ENCODE peak calls at places on chromosomes 16 and 17, in eight cellular contexts. One of them, this sample, is unnamed.

GRCh38 chr17:74177018-74177450 is 26.4 kb upstream of the RPL38 start:
- DNase-seq in left cardiac atrium: no peak
- DNase-seq in activated CD4-positive, alpha-beta memory T cell treated with anti-CD3 and anti-CD28 coated beads, Interleukin-2, amount 10 ng/mL, durations not matched to agents 7 days and 5 days: no peak
- DNase-seq in naive thymus-derived CD8-positive, alpha-beta T cell: no peak
- DNase-seq in caudate nucleus: no peak
- DNase-seq in activated CD8-positive, alpha-beta memory T cell treated with anti-CD3 and anti-CD28 coated beads for 48 hours: no peak
- DNase-seq in central memory CD8-positive, alpha-beta T cell: no peak
- DNase-seq in NCI-H1436: no peak
- DNase-seq in this sample: no peak

GRCh38 chr17:46035112-46035818 is 36.2 kb downstream of the STH start:
- DNase-seq in activated CD8-positive, alpha-beta memory T cell treated with anti-CD3 and anti-CD28 coated beads for 48 hours: no peak
- DNase-seq in left cardiac atrium: no peak
- DNase-seq in NCI-H1436: no peak
- DNase-seq in naive thymus-derived CD8-positive, alpha-beta T cell: no peak
- DNase-seq in activated CD4-positive, alpha-beta memory T cell treated with anti-CD3 and anti-CD28 coated beads, Interleukin-2, amount 10 ng/mL, durations not matched to agents 7 days and 5 days: peak; percentile 27
- DNase-seq in caudate nucleus: no peak
- DNase-seq in central memory CD8-positive, alpha-beta T cell: no peak
- DNase-seq in this sample: no peak

GRCh38 chr16:51592013-51592501 is 441.0 kb upstream of the SALL1 start:
- DNase-seq in left cardiac atrium: no peak
- DNase-seq in naive thymus-derived CD8-positive, alpha-beta T cell: no peak
- DNase-seq in activated CD8-positive, alpha-beta memory T cell treated with anti-CD3 and anti-CD28 coated beads for 48 hours: no peak
- DNase-seq in NCI-H1436: no peak
- DNase-seq in central memory CD8-positive, alpha-beta T cell: no peak
- DNase-seq in caudate nucleus: no peak
- DNase-seq in activated CD4-positive, alpha-beta memory T cell treated with anti-CD3 and anti-CD28 coated beads, Interleukin-2, amount 10 ng/mL, durations not matched to agents 7 days and 5 days: no peak
- DNase-seq in this sample: no peak

GRCh38 chr17:40818343-40818732 is 4.1 kb downstream of the KRT10 start:
- DNase-seq in central memory CD8-positive, alpha-beta T cell: no peak
- DNase-seq in left cardiac atrium: no peak
- DNase-seq in naive thymus-derived CD8-positive, alpha-beta T cell: no peak
- DNase-seq in activated CD4-positive, alpha-beta memory T cell treated with anti-CD3 and anti-CD28 coated beads, Interleukin-2, amount 10 ng/mL, durations not matched to agents 7 days and 5 days: no peak
- DNase-seq in activated CD8-positive, alpha-beta memory T cell treated with anti-CD3 and anti-CD28 coated beads for 48 hours: no peak
- DNase-seq in caudate nucleus: no peak
- DNase-seq in NCI-H1436: no peak
- DNase-seq in this sample: peak; percentile 7

GRCh38 chr17:34006126-34006525 is 249.0 kb upstream of the CCL2 start:
- DNase-seq in activated CD4-positive, alpha-beta memory T cell treated with anti-CD3 and anti-CD28 coated beads, Interleukin-2, amount 10 ng/mL, durations not matched to agents 7 days and 5 days: no peak
- DNase-seq in activated CD8-positive, alpha-beta memory T cell treated with anti-CD3 and anti-CD28 coated beads for 48 hours: no peak
- DNase-seq in central memory CD8-positive, alpha-beta T cell: no peak
- DNase-seq in naive thymus-derived CD8-positive, alpha-beta T cell: no peak
- DNase-seq in caudate nucleus: no peak
- DNase-seq in NCI-H1436: no peak
- DNase-seq in left cardiac atrium: no peak
- DNase-seq in this sample: no peak

GRCh38 chr17:77880702-77881450 is 77.6 kb upstream of the TNRC6C start:
- DNase-seq in activated CD4-positive, alpha-beta memory T cell treated with anti-CD3 and anti-CD28 coated beads, Interleukin-2, amount 10 ng/mL, durations not matched to agents 7 days and 5 days: no peak
- DNase-seq in central memory CD8-positive, alpha-beta T cell: no peak
- DNase-seq in activated CD8-positive, alpha-beta memory T cell treated with anti-CD3 and anti-CD28 coated beads for 48 hours: no peak
- DNase-seq in left cardiac atrium: peak; percentile 47
- DNase-seq in caudate nucleus: no peak
- DNase-seq in NCI-H1436: no peak
- DNase-seq in naive thymus-derived CD8-positive, alpha-beta T cell: no peak
- DNase-seq in this sample: peak; percentile 62

GRCh38 chr17:74960739-74961342 is 11.7 kb downstream of the HID1 start:
- DNase-seq in caudate nucleus: no peak
- DNase-seq in activated CD4-positive, alpha-beta memory T cell treated with anti-CD3 and anti-CD28 coated beads, Interleukin-2, amount 10 ng/mL, durations not matched to agents 7 days and 5 days: peak; percentile 71
- DNase-seq in naive thymus-derived CD8-positive, alpha-beta T cell: peak; percentile 21
- DNase-seq in activated CD8-positive, alpha-beta memory T cell treated with anti-CD3 and anti-CD28 coated beads for 48 hours: no peak
- DNase-seq in central memory CD8-positive, alpha-beta T cell: no peak
- DNase-seq in NCI-H1436: no peak
- DNase-seq in left cardiac atrium: no peak
- DNase-seq in this sample: peak; percentile 85

GRCh38 chr17:27489045-27489715 is 32.9 kb downstream of the KSR1 start:
- DNase-seq in central memory CD8-positive, alpha-beta T cell: no peak
- DNase-seq in activated CD4-positive, alpha-beta memory T cell treated with anti-CD3 and anti-CD28 coated beads, Interleukin-2, amount 10 ng/mL, durations not matched to agents 7 days and 5 days: no peak
- DNase-seq in NCI-H1436: no peak
- DNase-seq in left cardiac atrium: peak; percentile 94
- DNase-seq in caudate nucleus: no peak
- DNase-seq in naive thymus-derived CD8-positive, alpha-beta T cell: no peak
- DNase-seq in activated CD8-positive, alpha-beta memory T cell treated with anti-CD3 and anti-CD28 coated beads for 48 hours: no peak
- DNase-seq in this sample: no peak

GRCh38 chr17:47262586-47262985 is 9.0 kb downstream of the ITGB3 start:
- DNase-seq in activated CD4-positive, alpha-beta memory T cell treated with anti-CD3 and anti-CD28 coated beads, Interleukin-2, amount 10 ng/mL, durations not matched to agents 7 days and 5 days: no peak
- DNase-seq in NCI-H1436: no peak
- DNase-seq in activated CD8-positive, alpha-beta memory T cell treated with anti-CD3 and anti-CD28 coated beads for 48 hours: no peak
- DNase-seq in caudate nucleus: no peak
- DNase-seq in left cardiac atrium: no peak
- DNase-seq in naive thymus-derived CD8-positive, alpha-beta T cell: no peak
- DNase-seq in central memory CD8-positive, alpha-beta T cell: no peak
- DNase-seq in this sample: no peak

GRCh38 chr17:4515501-4515900 is 16.8 kb downstream of the SPNS2 start:
- DNase-seq in caudate nucleus: no peak
- DNase-seq in activated CD8-positive, alpha-beta memory T cell treated with anti-CD3 and anti-CD28 coated beads for 48 hours: no peak
- DNase-seq in central memory CD8-positive, alpha-beta T cell: no peak
- DNase-seq in left cardiac atrium: no peak
- DNase-seq in NCI-H1436: no peak
- DNase-seq in naive thymus-derived CD8-positive, alpha-beta T cell: no peak
- DNase-seq in activated CD4-positive, alpha-beta memory T cell treated with anti-CD3 and anti-CD28 coated beads, Interleukin-2, amount 10 ng/mL, durations not matched to agents 7 days and 5 days: no peak
- DNase-seq in this sample: no peak

GRCh38 chr17:43477832-43478634 is 5.7 kb upstream of the DHX8 start:
- DNase-seq in activated CD8-positive, alpha-beta memory T cell treated with anti-CD3 and anti-CD28 coated beads for 48 hours: no peak
- DNase-seq in NCI-H1436: peak; percentile 87
- DNase-seq in left cardiac atrium: no peak
- DNase-seq in caudate nucleus: no peak
- DNase-seq in central memory CD8-positive, alpha-beta T cell: no peak
- DNase-seq in naive thymus-derived CD8-positive, alpha-beta T cell: no peak
- DNase-seq in activated CD4-positive, alpha-beta memory T cell treated with anti-CD3 and anti-CD28 coated beads, Interleukin-2, amount 10 ng/mL, durations not matched to agents 7 days and 5 days: no peak
- DNase-seq in this sample: no peak

This sample was measured in SK-N-DZ.